ENCODE peak calls at places on chromosomes 7 and 10, in ten cellular contexts. One of them, this sample, is unnamed. For H3K4me1, the result is how much of the 10 kb centered on the place peaks cover.

GRCh38 chr10:5659702-5660528 is 6.5 kb downstream of the ASB13 start:
- DNase-seq in ovary: peak
- DNase-seq in thyroid gland: no peak
- DNase-seq in spleen: no peak
- DNase-seq in A549: peak
- DNase-seq in sigmoid colon: no peak
- DNase-seq in gastrocnemius medialis: no peak
- DNase-seq in body of pancreas: peak
- DNase-seq in tibial nerve: no peak
- DNase-seq in GM12878: no peak
- DNase-seq in this sample: peak

GRCh38 chr10:52814506-52814905 is 41.9 kb upstream of the MBL2 start:
- DNase-seq in ovary: no peak
- DNase-seq in thyroid gland: no peak
- DNase-seq in spleen: no peak
- DNase-seq in A549: no peak
- DNase-seq in sigmoid colon: no peak
- DNase-seq in gastrocnemius medialis: no peak
- DNase-seq in body of pancreas: no peak
- DNase-seq in tibial nerve: no peak
- DNase-seq in GM12878: no peak
- DNase-seq in this sample: no peak

GRCh38 chr10:125684583-125684982 is 1.6 kb upstream of the TEX36 start:
- DNase-seq in ovary: no peak
- DNase-seq in thyroid gland: no peak
- DNase-seq in spleen: no peak
- DNase-seq in A549: no peak
- DNase-seq in sigmoid colon: no peak
- DNase-seq in gastrocnemius medialis: no peak
- DNase-seq in body of pancreas: no peak
- DNase-seq in tibial nerve: no peak
- DNase-seq in GM12878: no peak
- DNase-seq in this sample: no peak

GRCh38 chr7:6588566-6588965 is 1.3 kb upstream of the INTS15 start:
- DNase-seq in ovary: no peak
- DNase-seq in thyroid gland: no peak
- DNase-seq in spleen: no peak
- DNase-seq in A549: no peak
- DNase-seq in sigmoid colon: no peak
- DNase-seq in gastrocnemius medialis: no peak
- DNase-seq in body of pancreas: peak
- DNase-seq in tibial nerve: no peak
- DNase-seq in GM12878: no peak
- DNase-seq in this sample: no peak

GRCh38 chr10:26112532-26112931 is 104.0 kb upstream of the GAD2 start:
- DNase-seq in ovary: no peak
- DNase-seq in thyroid gland: no peak
- DNase-seq in spleen: no peak
- DNase-seq in A549: no peak
- DNase-seq in sigmoid colon: no peak
- DNase-seq in gastrocnemius medialis: no peak
- DNase-seq in body of pancreas: no peak
- DNase-seq in tibial nerve: no peak
- DNase-seq in GM12878: no peak
- DNase-seq in this sample: no peak

GRCh38 chr10:68721673-68721963 is 579 bp downstream of the CCAR1 start:
- DNase-seq in ovary: no peak
- DNase-seq in thyroid gland: no peak
- DNase-seq in spleen: no peak
- DNase-seq in A549: no peak
- DNase-seq in sigmoid colon: no peak
- DNase-seq in gastrocnemius medialis: no peak
- DNase-seq in body of pancreas: no peak
- DNase-seq in tibial nerve: no peak
- DNase-seq in GM12878: no peak
- DNase-seq in this sample: peak

GRCh38 chr10:111874586-111874985 is 309.0 kb downstream of the GPAM start:
- DNase-seq in ovary: no peak
- DNase-seq in thyroid gland: no peak
- DNase-seq in spleen: no peak
- DNase-seq in A549: no peak
- DNase-seq in sigmoid colon: no peak
- DNase-seq in gastrocnemius medialis: no peak
- DNase-seq in body of pancreas: no peak
- DNase-seq in tibial nerve: no peak
- DNase-seq in GM12878: no peak
- DNase-seq in this sample: no peak

GRCh38 chr10:32298066-32298812 is 48.7 kb downstream of the EPC1 start:
- DNase-seq in ovary: no peak
- DNase-seq in thyroid gland: no peak
- DNase-seq in spleen: no peak
- DNase-seq in A549: peak
- DNase-seq in sigmoid colon: no peak
- DNase-seq in gastrocnemius medialis: no peak
- DNase-seq in body of pancreas: no peak
- DNase-seq in tibial nerve: no peak
- DNase-seq in GM12878: no peak
- DNase-seq in this sample: no peak

GRCh38 chr7:132568962-132569361 is 7.3 kb downstream of the PLXNA4 start:
- DNase-seq in ovary: no peak
- DNase-seq in thyroid gland: no peak
- DNase-seq in spleen: no peak
- DNase-seq in A549: no peak
- DNase-seq in sigmoid colon: no peak
- DNase-seq in gastrocnemius medialis: no peak
- DNase-seq in body of pancreas: no peak
- DNase-seq in tibial nerve: no peak
- DNase-seq in GM12878: no peak
- DNase-seq in this sample: no peak

GRCh38 chr10:122484276-122485060 is 23.1 kb downstream of the HTRA1 start:
- DNase-seq in ovary: no peak
- DNase-seq in thyroid gland: no peak
- DNase-seq in spleen: peak
- DNase-seq in A549: no peak
- DNase-seq in sigmoid colon: peak
- DNase-seq in gastrocnemius medialis: no peak
- DNase-seq in body of pancreas: no peak
- DNase-seq in tibial nerve: no peak
- DNase-seq in GM12878: no peak
- DNase-seq in this sample: no peak
- H3K4me1 ChIP-seq in ovary: under half
- H3K4me1 ChIP-seq in thyroid gland: under half
- H3K4me1 ChIP-seq in spleen: under half
- H3K4me1 ChIP-seq in A549: under half
- H3K4me1 ChIP-seq in sigmoid colon: under half
- H3K4me1 ChIP-seq in gastrocnemius medialis: under half
- H3K4me1 ChIP-seq in body of pancreas: under half
- H3K4me1 ChIP-seq in tibial nerve: under half
- H3K4me1 ChIP-seq in GM12878: under half
- H3K4me1 ChIP-seq in this sample: under half

GRCh38 chr10:89419548-89419947 is 5.2 kb downstream of the IFIT5 start:
- DNase-seq in ovary: no peak
- DNase-seq in thyroid gland: no peak
- DNase-seq in spleen: no peak
- DNase-seq in A549: no peak
- DNase-seq in sigmoid colon: no peak
- DNase-seq in gastrocnemius medialis: no peak
- DNase-seq in body of pancreas: no peak
- DNase-seq in tibial nerve: no peak
- DNase-seq in GM12878: no peak
- DNase-seq in this sample: no peak

GRCh38 chr10:89416465-89416864 is 2.1 kb downstream of the IFIT5 start:
- DNase-seq in ovary: no peak
- DNase-seq in thyroid gland: no peak
- DNase-seq in spleen: no peak
- DNase-seq in A549: no peak
- DNase-seq in sigmoid colon: no peak
- DNase-seq in gastrocnemius medialis: no peak
- DNase-seq in body of pancreas: no peak
- DNase-seq in tibial nerve: no peak
- DNase-seq in GM12878: no peak
- DNase-seq in this sample: no peak

GRCh38 chr10:89414146-89414878 is at the start of gene IFIT5:
- DNase-seq in ovary: peak
- DNase-seq in thyroid gland: peak
- DNase-seq in spleen: peak
- DNase-seq in A549: peak
- DNase-seq in sigmoid colon: peak
- DNase-seq in gastrocnemius medialis: peak
- DNase-seq in body of pancreas: peak
- DNase-seq in tibial nerve: peak
- DNase-seq in GM12878: peak
- DNase-seq in this sample: peak

GRCh38 chr10:89413398-89413912 is 913 bp upstream of the IFIT5 start:
- DNase-seq in ovary: no peak
- DNase-seq in thyroid gland: no peak
- DNase-seq in spleen: no peak
- DNase-seq in A549: no peak
- DNase-seq in sigmoid colon: no peak
- DNase-seq in gastrocnemius medialis: no peak
- DNase-seq in body of pancreas: no peak
- DNase-seq in tibial nerve: no peak
- DNase-seq in GM12878: no peak
- DNase-seq in this sample: no peak

DNA sequence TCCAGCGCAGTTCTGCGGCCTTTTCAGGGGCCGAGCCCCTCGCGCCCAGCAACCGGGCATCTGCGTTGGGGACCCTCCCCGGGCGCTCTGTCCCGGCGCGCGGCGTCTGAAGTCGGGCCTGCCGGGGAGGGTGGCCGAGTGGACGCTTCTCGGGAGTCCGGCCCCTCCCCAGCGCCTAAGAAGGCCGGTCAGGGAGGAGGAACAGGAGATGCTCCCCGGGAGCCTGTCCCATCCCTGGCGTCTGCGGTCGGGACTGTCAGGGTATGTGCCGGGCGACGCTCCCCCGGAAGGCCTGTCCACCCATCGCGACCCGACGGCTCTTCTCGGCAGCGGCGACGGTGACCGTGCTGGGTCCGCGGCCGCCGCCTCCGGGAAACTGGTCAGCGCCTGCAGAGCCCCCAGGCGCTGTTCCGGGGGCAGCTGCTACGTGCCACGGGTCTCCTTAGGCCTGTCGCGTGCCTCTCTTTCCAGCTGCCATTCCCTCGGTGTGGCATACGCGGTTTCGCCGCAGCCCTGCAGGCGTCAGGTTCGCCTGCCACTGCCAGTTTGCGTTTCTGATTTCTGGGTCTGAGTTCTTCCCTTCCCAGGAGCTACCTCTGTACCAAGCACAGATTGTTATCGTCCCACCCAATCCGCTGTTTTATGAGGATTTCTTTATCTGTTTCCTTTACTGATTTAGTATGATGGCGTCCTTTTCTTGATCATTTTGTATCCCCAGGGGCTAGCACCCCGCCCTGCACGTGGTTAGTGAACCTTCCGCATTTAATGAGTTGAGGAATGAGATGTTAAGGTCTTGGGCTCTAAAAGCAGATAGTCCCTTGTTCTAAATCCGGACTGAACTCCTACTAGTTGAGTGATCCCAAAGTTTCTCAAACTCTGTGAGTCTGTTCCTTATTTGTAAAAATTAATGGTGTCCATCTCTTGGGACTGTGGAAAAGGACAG is 782 bp downstream of the IFIT5 start:
- DNase-seq in ovary: no peak
- DNase-seq in thyroid gland: peak
- DNase-seq in spleen: peak
- DNase-seq in A549: peak
- DNase-seq in sigmoid colon: peak
- DNase-seq in gastrocnemius medialis: peak
- DNase-seq in body of pancreas: peak
- DNase-seq in tibial nerve: peak
- DNase-seq in GM12878: no peak
- DNase-seq in this sample: peak
- TF ChIP-seq POLR2A in ovary: no peak
- TF ChIP-seq POLR2A in thyroid gland: no peak
- TF ChIP-seq POLR2A in spleen: no peak
- TF ChIP-seq POLR2A in A549: no peak
- TF ChIP-seq POLR2A in sigmoid colon: no peak
- TF ChIP-seq POLR2A in gastrocnemius medialis: no peak
- TF ChIP-seq POLR2A in body of pancreas: peak
- TF ChIP-seq POLR2A in tibial nerve: no peak
- TF ChIP-seq POLR2A in GM12878: peak
- TF ChIP-seq POLR2A in this sample: no peak

DNA sequence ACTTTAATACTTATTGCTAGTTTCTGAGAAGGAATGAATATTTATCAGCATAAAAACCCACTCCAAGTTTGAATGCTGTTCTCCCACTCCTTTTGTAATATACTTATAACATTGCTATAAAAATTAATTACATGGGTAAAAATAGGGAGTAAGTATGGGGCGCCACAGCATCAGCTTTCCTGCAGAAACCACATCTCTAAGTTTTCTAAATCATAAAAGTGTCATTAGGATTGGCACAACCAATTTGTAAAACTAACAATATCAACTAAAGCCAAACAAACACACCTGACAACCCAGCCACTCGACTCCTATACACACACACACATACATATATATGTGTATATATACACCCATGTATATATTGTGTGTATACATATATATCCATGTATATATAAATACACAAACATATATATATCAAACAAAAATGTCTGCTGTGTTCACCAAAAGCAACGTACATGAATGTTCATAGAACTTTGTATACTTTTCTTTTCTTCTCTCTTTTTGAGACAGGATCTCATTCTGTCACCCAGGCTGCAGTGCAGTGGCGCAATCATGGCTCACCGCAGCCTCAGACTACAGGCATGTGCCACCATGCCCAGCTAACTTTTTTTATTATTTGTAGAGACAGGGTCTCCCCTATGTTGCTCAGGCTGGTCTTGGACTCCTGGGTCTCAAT is 14.8 kb upstream of the LRRC17 start:
- DNase-seq in ovary: no peak
- DNase-seq in thyroid gland: no peak
- DNase-seq in spleen: no peak
- DNase-seq in A549: no peak
- DNase-seq in sigmoid colon: no peak
- DNase-seq in gastrocnemius medialis: no peak
- DNase-seq in body of pancreas: peak
- DNase-seq in tibial nerve: no peak
- DNase-seq in GM12878: no peak
- DNase-seq in this sample: no peak
- H3K4me1 ChIP-seq in ovary: under half
- H3K4me1 ChIP-seq in thyroid gland: under half
- H3K4me1 ChIP-seq in spleen: under half
- H3K4me1 ChIP-seq in A549: under half
- H3K4me1 ChIP-seq in sigmoid colon: under half
- H3K4me1 ChIP-seq in gastrocnemius medialis: under half
- H3K4me1 ChIP-seq in body of pancreas: under half
- H3K4me1 ChIP-seq in tibial nerve: under half
- H3K4me1 ChIP-seq in GM12878: under half
- H3K4me1 ChIP-seq in this sample: under half

DNA sequence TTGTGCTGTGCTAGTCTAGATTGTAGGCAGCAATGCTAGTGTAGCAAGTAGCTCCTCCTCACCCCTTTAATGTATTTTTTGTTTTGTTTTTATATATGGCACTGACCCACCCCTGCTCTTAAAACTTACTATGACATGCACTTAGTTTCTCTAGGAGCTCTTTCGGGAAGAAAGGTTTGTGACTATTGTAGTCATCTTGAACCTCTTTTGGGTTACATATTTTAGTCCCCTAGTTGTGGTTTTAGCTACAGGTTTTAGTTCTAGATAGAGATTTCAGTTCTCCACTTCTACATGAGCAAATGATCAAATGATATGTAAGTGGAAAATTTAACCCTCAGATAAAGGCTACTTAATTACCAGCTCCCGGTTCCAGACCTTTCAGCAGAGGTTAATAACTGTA is 14.9 kb downstream of the MINPP1 start:
- DNase-seq in ovary: no peak
- DNase-seq in thyroid gland: no peak
- DNase-seq in spleen: no peak
- DNase-seq in A549: no peak
- DNase-seq in sigmoid colon: no peak
- DNase-seq in gastrocnemius medialis: no peak
- DNase-seq in body of pancreas: no peak
- DNase-seq in tibial nerve: no peak
- DNase-seq in GM12878: no peak
- DNase-seq in this sample: no peak
- TF ChIP-seq POLR2A in ovary: no peak
- TF ChIP-seq POLR2A in thyroid gland: no peak
- TF ChIP-seq POLR2A in spleen: no peak
- TF ChIP-seq POLR2A in A549: no peak
- TF ChIP-seq POLR2A in sigmoid colon: no peak
- TF ChIP-seq POLR2A in gastrocnemius medialis: no peak
- TF ChIP-seq POLR2A in body of pancreas: no peak
- TF ChIP-seq POLR2A in tibial nerve: no peak
- TF ChIP-seq POLR2A in GM12878: no peak
- TF ChIP-seq POLR2A in this sample: no peak